ENCODE peak calls at places on chromosome 1, in nine cellular contexts. Z is HFFc6, W is AG08396, S is ureter, P is brain pericyte, F is right cardiac atrium, R is NCI-H510A treated with DMSO at 0.1 percent for 48 hours, E is neural crest cell, D is lower lobe of right lung. N is an unnamed sample.

GRCh38 chr1:155079487-155080249 is 1.0 kb downstream of the EFNA3 start:
- DNase-seq in W (no peak), Z (no peak), P (no peak), S (no peak), E (no peak), R (no peak), D (no peak), F (no peak), N (no peak)

GRCh38 chr1:6267686-6268281 is 6.9 kb upstream of the GPR153 start:
- DNase-seq in P (no peak), R (no peak), W (peak), S (no peak), D (no peak), E (no peak), Z (peak), F (no peak), N (no peak)

GRCh38 chr1:230142608-230143209 is 75.7 kb downstream of the GALNT2 start:
- DNase-seq in P (no peak), R (no peak), D (no peak), W (no peak), Z (no peak), S (no peak), E (no peak), F (no peak), N (no peak)

GRCh38 chr1:87130437-87130836 is 198.2 kb upstream of the LMO4 start:
- DNase-seq in Z (no peak), P (no peak), S (no peak), R (no peak), E (no peak), F (no peak), W (no peak), D (no peak), N (no peak)

GRCh38 chr1:93353286-93353685 is 7.6 kb downstream of the DR1 start:
- DNase-seq in W (no peak), F (no peak), D (no peak), R (no peak), P (no peak), S (no peak), E (no peak), Z (no peak), N (no peak)

GRCh38 chr1:46084553-46085448 is 47.6 kb downstream of the PIK3R3 start:
- DNase-seq in S (no peak), D (no peak), E (no peak), F (no peak), W (peak), P (peak), Z (peak), R (no peak), N (no peak)

GRCh38 chr1:198416276-198416675 is 124.2 kb downstream of the ATP6V1G3 start:
- DNase-seq in P (no peak), R (no peak), D (no peak), W (peak), E (no peak), Z (peak), F (no peak), S (no peak), N (no peak)

GRCh38 chr1:210792703-210793102 is 341.2 kb downstream of the KCNH1 start:
- DNase-seq in P (no peak), W (peak), S (no peak), D (no peak), Z (peak), F (no peak), E (no peak), R (no peak), N (no peak)

GRCh38 chr1:233843523-233844204 is 60.8 kb upstream of the SLC35F3 start:
- DNase-seq in P (no peak), Z (no peak), E (no peak), R (no peak), F (no peak), S (no peak), D (no peak), W (no peak), N (no peak)

GRCh38 chr1:55194851-55195250 is 20.3 kb downstream of the USP24 start:
- DNase-seq in R (no peak), W (no peak), S (no peak), Z (no peak), P (no peak), F (no peak), E (no peak), D (no peak), N (no peak)

GRCh38 chr1:246569248-246570238 is 3.3 kb downstream of the CNST start:
- DNase-seq in W (no peak), R (peak), F (no peak), Z (no peak), S (no peak), P (no peak), E (no peak), D (no peak), N (no peak)

GRCh38 chr1:42936309-42937078 is 22.2 kb downstream of the SLC2A1 start:
- DNase-seq in Z (peak), P (no peak), D (peak), R (no peak), S (no peak), W (peak), E (no peak), F (no peak), N (no peak)

GRCh38 chr1:29478046-29478791 is 241.9 kb downstream of the PTPRU start:
- DNase-seq in W (no peak), S (peak), D (no peak), F (no peak), P (no peak), Z (no peak), R (no peak), E (no peak), N (no peak)

GRCh38 chr1:25795955-25796806 is 3.8 kb upstream of the SELENON start:
- DNase-seq in F (no peak), P (no peak), W (no peak), S (no peak), E (no peak), D (peak), R (peak), Z (no peak), N (no peak)

GRCh38 chr1:57986432-57986831 is 560.1 kb downstream of the OMA1 start:
- DNase-seq in W (no peak), E (no peak), R (no peak), Z (no peak), P (no peak), D (no peak), F (no peak), S (no peak), N (no peak)